ENCODE peak calls at places on chromosome 10, in eight cellular contexts. One of them, this sample, is unnamed. For H3K27me3, the result is how much of the 10 kb centered on the place peaks cover.

GRCh38 chr10:43226441-43226840 is 40.4 kb downstream of the RASGEF1A start:
- DNase-seq in sigmoid colon: peak
- DNase-seq in heart right ventricle: no peak
- DNase-seq in uterus: peak
- DNase-seq in naive thymus-derived CD4-positive, alpha-beta T cell: peak
- DNase-seq in ovary: peak
- DNase-seq in GM06990: no peak
- DNase-seq in tibial artery: peak
- DNase-seq in this sample: no peak

GRCh38 chr10:82378146-82378545 is 503.2 kb downstream of the NRG3 start:
- DNase-seq in sigmoid colon: no peak
- DNase-seq in heart right ventricle: peak
- DNase-seq in uterus: peak
- DNase-seq in naive thymus-derived CD4-positive, alpha-beta T cell: no peak
- DNase-seq in ovary: no peak
- DNase-seq in GM06990: no peak
- DNase-seq in tibial artery: peak
- DNase-seq in this sample: no peak

GRCh38 chr10:72318383-72319262 is 36.1 kb downstream of the DNAJB12 start:
- DNase-seq in sigmoid colon: no peak
- DNase-seq in heart right ventricle: no peak
- DNase-seq in uterus: no peak
- DNase-seq in naive thymus-derived CD4-positive, alpha-beta T cell: no peak
- DNase-seq in ovary: no peak
- DNase-seq in GM06990: no peak
- DNase-seq in tibial artery: no peak
- DNase-seq in this sample: no peak

GRCh38 chr10:111565542-111565941 is 488.7 kb downstream of the ADRA2A start:
- DNase-seq in sigmoid colon: no peak
- DNase-seq in heart right ventricle: no peak
- DNase-seq in uterus: no peak
- DNase-seq in naive thymus-derived CD4-positive, alpha-beta T cell: no peak
- DNase-seq in ovary: no peak
- DNase-seq in GM06990: no peak
- DNase-seq in tibial artery: no peak
- DNase-seq in this sample: no peak

GRCh38 chr10:13352519-13352918 is 4.4 kb upstream of the SEPHS1 start:
- DNase-seq in sigmoid colon: no peak
- DNase-seq in heart right ventricle: no peak
- DNase-seq in uterus: no peak
- DNase-seq in naive thymus-derived CD4-positive, alpha-beta T cell: no peak
- DNase-seq in ovary: no peak
- DNase-seq in GM06990: no peak
- DNase-seq in tibial artery: no peak
- DNase-seq in this sample: no peak

GRCh38 chr10:86410542-86411124 is 44.0 kb upstream of the GRID1 start:
- DNase-seq in sigmoid colon: no peak
- DNase-seq in heart right ventricle: no peak
- DNase-seq in uterus: no peak
- DNase-seq in naive thymus-derived CD4-positive, alpha-beta T cell: no peak
- DNase-seq in ovary: no peak
- DNase-seq in GM06990: no peak
- DNase-seq in tibial artery: no peak
- DNase-seq in this sample: no peak

GRCh38 chr10:33039167-33039566 is 81.1 kb upstream of the ITGB1 start:
- DNase-seq in sigmoid colon: no peak
- DNase-seq in heart right ventricle: no peak
- DNase-seq in uterus: no peak
- DNase-seq in naive thymus-derived CD4-positive, alpha-beta T cell: no peak
- DNase-seq in ovary: no peak
- DNase-seq in GM06990: no peak
- DNase-seq in tibial artery: no peak
- DNase-seq in this sample: no peak

GRCh38 chr10:46223064-46223480 is 63.7 kb upstream of the ANTXRL start:
- DNase-seq in sigmoid colon: no peak
- DNase-seq in heart right ventricle: no peak
- DNase-seq in uterus: no peak
- DNase-seq in naive thymus-derived CD4-positive, alpha-beta T cell: no peak
- DNase-seq in ovary: no peak
- DNase-seq in GM06990: no peak
- DNase-seq in tibial artery: no peak
- DNase-seq in this sample: no peak

DNA sequence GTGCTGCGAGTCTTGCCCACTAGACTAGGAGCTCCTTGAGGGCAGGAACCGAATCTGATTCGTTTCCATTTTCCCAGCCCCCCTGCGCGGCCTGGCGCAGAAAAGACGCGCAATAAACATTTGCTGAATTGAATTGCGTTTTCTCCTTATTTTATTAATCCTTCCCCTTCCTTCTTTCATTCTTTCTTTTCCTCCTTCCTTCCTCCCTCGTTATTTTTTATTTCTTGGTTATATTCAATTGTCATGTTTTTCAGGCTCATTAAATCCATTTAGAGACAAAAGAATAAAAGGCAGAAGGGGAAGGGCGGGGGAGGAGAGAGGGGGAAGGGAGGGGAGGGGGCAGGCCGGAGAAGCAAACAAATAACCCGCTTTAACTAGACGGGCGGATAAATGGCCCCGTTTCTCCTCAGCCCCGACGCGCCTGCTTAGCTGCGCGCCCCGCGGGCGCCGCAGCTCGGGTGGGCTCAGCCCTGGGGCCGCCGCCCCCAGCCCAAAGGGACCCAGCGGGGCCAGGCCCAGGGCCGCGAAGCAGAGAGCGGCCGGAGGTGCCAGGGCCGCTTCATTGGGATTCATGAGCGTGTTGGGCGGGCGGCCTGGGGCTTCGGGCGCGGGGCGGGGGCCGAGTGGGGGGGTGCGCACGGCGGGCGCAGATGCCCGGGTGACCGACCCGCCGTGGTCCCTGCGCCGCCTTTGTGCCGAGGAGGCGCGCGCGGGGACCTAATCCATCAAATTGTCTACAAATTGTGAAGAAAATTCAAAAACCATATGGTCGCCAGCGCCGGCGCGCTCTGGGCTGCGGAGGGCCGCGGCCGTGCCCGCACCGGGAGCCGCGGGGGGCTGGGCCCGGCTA is 5.0 kb downstream of the LBX1 start:
- DNase-seq in sigmoid colon: no peak
- DNase-seq in heart right ventricle: no peak
- DNase-seq in uterus: no peak
- DNase-seq in naive thymus-derived CD4-positive, alpha-beta T cell: no peak
- DNase-seq in ovary: no peak
- DNase-seq in GM06990: no peak
- DNase-seq in tibial artery: no peak
- DNase-seq in this sample: no peak
- H3K27me3 ChIP-seq in sigmoid colon: half or more
- H3K27me3 ChIP-seq in heart right ventricle: half or more
- H3K27me3 ChIP-seq in uterus: half or more
- H3K27me3 ChIP-seq in naive thymus-derived CD4-positive, alpha-beta T cell: half or more
- H3K27me3 ChIP-seq in ovary: under half
- H3K27me3 ChIP-seq in GM06990: under half
- H3K27me3 ChIP-seq in tibial artery: under half
- H3K27me3 ChIP-seq in this sample: half or more

DNA sequence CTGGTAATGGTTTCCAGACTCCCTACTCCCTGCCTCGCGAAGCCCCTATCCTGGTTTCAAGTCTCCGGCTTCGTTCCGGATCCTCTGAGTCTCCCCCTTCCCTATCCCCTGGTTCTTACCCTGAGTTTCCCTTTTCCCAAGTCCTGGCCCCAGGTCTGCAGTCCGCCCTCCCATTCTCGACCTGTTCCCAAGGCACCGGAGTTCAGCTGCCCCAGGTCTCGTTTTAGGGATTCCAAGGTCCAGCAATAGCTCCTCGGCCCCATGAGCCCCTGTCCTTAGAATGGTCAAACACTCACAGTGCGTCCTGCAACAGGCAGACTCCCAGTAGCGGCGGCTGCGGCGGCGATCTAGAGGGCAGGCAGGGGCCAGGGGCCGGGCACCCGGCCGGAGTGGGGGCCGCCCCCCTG is 272 bp downstream of the PITX3 start:
- DNase-seq in sigmoid colon: peak
- DNase-seq in heart right ventricle: no peak
- DNase-seq in uterus: no peak
- DNase-seq in naive thymus-derived CD4-positive, alpha-beta T cell: no peak
- DNase-seq in ovary: no peak
- DNase-seq in GM06990: no peak
- DNase-seq in tibial artery: no peak
- DNase-seq in this sample: no peak
- H3K27me3 ChIP-seq in sigmoid colon: under half
- H3K27me3 ChIP-seq in heart right ventricle: under half
- H3K27me3 ChIP-seq in uterus: under half
- H3K27me3 ChIP-seq in naive thymus-derived CD4-positive, alpha-beta T cell: under half
- H3K27me3 ChIP-seq in ovary: under half
- H3K27me3 ChIP-seq in GM06990: under half
- H3K27me3 ChIP-seq in tibial artery: under half
- H3K27me3 ChIP-seq in this sample: under half

DNA sequence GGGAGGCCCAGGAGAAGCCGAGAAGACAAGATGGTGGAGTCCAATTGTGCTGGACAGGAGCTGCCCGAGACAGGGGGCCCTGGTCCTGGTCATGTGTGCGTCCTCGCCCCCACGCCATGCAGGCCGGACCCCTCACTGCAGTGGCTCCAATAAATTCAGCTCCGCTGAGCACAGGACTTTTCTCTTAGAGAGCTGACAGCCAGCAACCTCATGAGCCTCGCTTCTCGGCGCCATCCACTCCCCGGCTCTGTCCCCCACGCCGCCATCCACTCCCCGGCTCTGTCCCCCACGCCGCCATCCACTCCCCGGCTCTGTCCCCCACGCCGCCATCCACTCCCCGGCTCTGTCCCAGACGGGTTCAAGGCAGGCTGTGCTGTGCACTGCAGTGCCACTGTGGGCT is 2.8 kb upstream of the UTF1 start:
- DNase-seq in sigmoid colon: no peak
- DNase-seq in heart right ventricle: no peak
- DNase-seq in uterus: no peak
- DNase-seq in naive thymus-derived CD4-positive, alpha-beta T cell: no peak
- DNase-seq in ovary: no peak
- DNase-seq in GM06990: no peak
- DNase-seq in tibial artery: no peak
- DNase-seq in this sample: no peak
- H3K27me3 ChIP-seq in sigmoid colon: under half
- H3K27me3 ChIP-seq in heart right ventricle: half or more
- H3K27me3 ChIP-seq in uterus: under half
- H3K27me3 ChIP-seq in naive thymus-derived CD4-positive, alpha-beta T cell: under half
- H3K27me3 ChIP-seq in ovary: under half
- H3K27me3 ChIP-seq in GM06990: under half
- H3K27me3 ChIP-seq in tibial artery: under half
- H3K27me3 ChIP-seq in this sample: under half

DNA sequence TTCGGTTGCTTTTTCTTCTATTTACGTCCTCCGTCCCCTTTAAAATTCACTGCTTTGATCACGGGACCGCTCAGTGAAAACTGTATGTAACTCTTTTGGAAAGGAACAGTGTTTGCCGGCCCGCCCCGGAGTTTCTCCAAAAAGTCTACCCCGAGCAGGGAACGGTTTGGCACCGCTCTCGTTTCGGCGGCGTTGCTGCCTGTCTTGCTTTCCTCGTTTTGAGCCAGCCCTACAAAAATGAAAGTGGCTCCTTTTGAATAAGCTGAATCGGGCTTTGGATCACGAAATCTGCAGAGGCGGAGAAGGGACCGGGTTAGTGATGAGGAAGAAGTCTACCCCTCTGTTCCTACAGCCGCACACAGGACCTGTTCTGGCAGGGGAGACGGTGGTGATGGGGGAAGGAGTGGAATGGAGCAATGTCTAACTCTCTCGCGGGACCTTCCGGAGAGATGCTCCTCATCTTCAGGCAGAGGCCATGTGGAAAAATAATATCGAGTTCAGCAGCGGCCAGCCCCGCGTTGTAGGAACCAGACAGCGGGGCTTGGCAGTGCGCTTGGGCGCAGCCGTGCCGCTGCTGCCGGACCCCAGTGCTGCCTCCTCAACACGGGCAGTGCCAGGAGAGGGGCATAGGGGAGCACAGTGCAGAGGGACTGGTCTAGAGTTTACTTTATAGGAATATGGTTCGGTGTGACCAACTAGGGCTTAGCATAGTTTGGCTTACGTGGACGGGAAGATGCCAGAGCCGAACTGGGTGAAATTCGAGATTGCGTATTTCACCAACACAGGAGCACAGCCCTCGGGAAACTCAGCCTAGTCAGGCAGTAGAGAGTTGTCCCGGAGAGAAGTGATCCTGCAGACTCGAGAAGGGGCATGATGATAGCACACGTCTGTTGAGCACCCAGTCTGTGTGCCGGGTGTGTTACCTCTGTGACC is 1.4 kb downstream of the HTRA1 start:
- DNase-seq in sigmoid colon: peak
- DNase-seq in heart right ventricle: peak
- DNase-seq in uterus: peak
- DNase-seq in naive thymus-derived CD4-positive, alpha-beta T cell: no peak
- DNase-seq in ovary: peak
- DNase-seq in GM06990: no peak
- DNase-seq in tibial artery: peak
- DNase-seq in this sample: no peak
- H3K27me3 ChIP-seq in sigmoid colon: under half
- H3K27me3 ChIP-seq in heart right ventricle: under half
- H3K27me3 ChIP-seq in uterus: under half
- H3K27me3 ChIP-seq in naive thymus-derived CD4-positive, alpha-beta T cell: under half
- H3K27me3 ChIP-seq in ovary: under half
- H3K27me3 ChIP-seq in GM06990: under half
- H3K27me3 ChIP-seq in tibial artery: under half
- H3K27me3 ChIP-seq in this sample: under half

DNA sequence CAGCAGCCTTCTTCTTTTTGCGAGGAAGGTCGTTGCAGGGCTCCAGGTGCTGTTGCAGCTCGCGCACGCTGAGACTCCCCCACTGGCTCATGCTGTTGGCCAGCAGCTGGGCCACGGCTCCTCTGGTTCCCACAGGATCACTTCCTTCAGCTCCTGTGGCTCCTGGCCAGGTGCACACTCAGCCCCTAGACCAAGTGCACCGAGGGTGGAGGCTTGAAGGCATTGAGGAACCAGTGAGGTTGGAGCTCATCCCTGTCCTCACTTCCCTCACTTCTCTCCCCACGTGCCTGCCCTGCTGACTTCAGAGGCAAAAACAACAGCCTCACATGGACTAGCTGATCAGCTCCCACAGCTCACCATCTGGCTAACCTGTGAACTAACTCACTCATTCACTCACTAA is 46.2 kb upstream of the ADRB1 start:
- DNase-seq in sigmoid colon: peak
- DNase-seq in heart right ventricle: no peak
- DNase-seq in uterus: no peak
- DNase-seq in naive thymus-derived CD4-positive, alpha-beta T cell: no peak
- DNase-seq in ovary: no peak
- DNase-seq in GM06990: no peak
- DNase-seq in tibial artery: peak
- DNase-seq in this sample: no peak
- H3K27me3 ChIP-seq in sigmoid colon: under half
- H3K27me3 ChIP-seq in heart right ventricle: under half
- H3K27me3 ChIP-seq in uterus: under half
- H3K27me3 ChIP-seq in naive thymus-derived CD4-positive, alpha-beta T cell: under half
- H3K27me3 ChIP-seq in ovary: under half
- H3K27me3 ChIP-seq in GM06990: under half
- H3K27me3 ChIP-seq in tibial artery: under half
- H3K27me3 ChIP-seq in this sample: under half